ENCODE peak calls at places on chromosome 4, in eight cellular contexts. Y is BJ; X is right lobe of liver; I is neural progenitor cell; P is ovary; U is AG09309; L is K562; M is activated CD8-positive, alpha-beta T cell treated with anti-CD3 and anti-CD28 coated beads for 36 hours. E is an unnamed sample.

GRCh38 chr4:76990288-76991080 is 40.9 kb downstream of the SEPTIN11 start:
- DNase-seq in Y (peak), X (no peak), I (no peak), P (no peak), U (peak), L (no peak), M (no peak), E (no peak)

GRCh38 chr4:70637239-70637920 is 8.8 kb downstream of the ENAM start:
- DNase-seq in Y (no peak), X (no peak), I (no peak), P (no peak), U (peak), L (no peak), M (no peak), E (no peak)

GRCh38 chr4:87034527-87034926 is 99.7 kb downstream of the AFF1 start:
- DNase-seq in Y (no peak), X (no peak), I (no peak), P (no peak), U (no peak), L (no peak), M (no peak), E (no peak)

GRCh38 chr4:173560896-173561295 is 30.9 kb upstream of the HAND2 start:
- DNase-seq in Y (no peak), X (no peak), I (no peak), P (no peak), U (no peak), L (no peak), M (no peak), E (no peak)

GRCh38 chr4:147704846-147705245 is 20.9 kb upstream of the PRMT9 start:
- DNase-seq in Y (no peak), X (no peak), I (no peak), P (no peak), U (no peak), L (no peak), M (no peak), E (no peak)

GRCh38 chr4:110224142-110224541 is 25.7 kb upstream of the ELOVL6 start:
- DNase-seq in Y (no peak), X (no peak), I (no peak), P (no peak), U (no peak), L (no peak), M (no peak), E (no peak)

GRCh38 chr4:174080361-174080760 is 203.1 kb downstream of the FBXO8 start:
- DNase-seq in Y (no peak), X (no peak), I (no peak), P (no peak), U (no peak), L (no peak), M (no peak), E (no peak)

GRCh38 chr4:4327652-4328121 is 37.6 kb downstream of the ZBTB49 start:
- DNase-seq in Y (no peak), X (peak), I (peak), P (no peak), U (no peak), L (peak), M (no peak), E (peak)

GRCh38 chr4:154593868-154594267 is 3.3 kb upstream of the FGA start:
- DNase-seq in Y (no peak), X (no peak), I (no peak), P (no peak), U (no peak), L (no peak), M (no peak), E (no peak)

GRCh38 chr4:138218976-138219375 is 23.2 kb downstream of the SLC7A11 start:
- DNase-seq in Y (no peak), X (no peak), I (no peak), P (no peak), U (no peak), L (no peak), M (no peak), E (no peak)

GRCh38 chr4:72468904-72469502 is 100.0 kb downstream of the ADAMTS3 start:
- DNase-seq in Y (no peak), X (no peak), I (peak), P (no peak), U (no peak), L (peak), M (no peak), E (no peak)

GRCh38 chr4:84279678-84280077 is 219.4 kb downstream of the NKX6-1 start:
- DNase-seq in Y (peak), X (no peak), I (no peak), P (no peak), U (no peak), L (no peak), M (no peak), E (no peak)

GRCh38 chr4:37793562-37793961 is 32.9 kb upstream of the PGM2 start:
- DNase-seq in Y (no peak), X (no peak), I (peak), P (no peak), U (no peak), L (no peak), M (peak), E (no peak)

GRCh38 chr4:168480991-168481588 is 798 bp upstream of the DDX60L start:
- DNase-seq in Y (peak), X (no peak), I (no peak), P (no peak), U (peak), L (peak), M (peak), E (peak)

GRCh38 chr4:137956256-137956655 is 285.9 kb downstream of the SLC7A11 start:
- DNase-seq in Y (no peak), X (no peak), I (no peak), P (no peak), U (no peak), L (no peak), M (no peak), E (no peak)

GRCh38 chr4:3708103-3708510 is 58.1 kb upstream of the ADRA2C start:
- DNase-seq in Y (no peak), X (peak), I (peak), P (peak), U (peak), L (no peak), M (no peak), E (peak)

GRCh38 chr4:170805352-170805751 is 715.6 kb upstream of the AADAT start:
- DNase-seq in Y (no peak), X (peak), I (peak), P (no peak), U (no peak), L (no peak), M (no peak), E (no peak)

GRCh38 chr4:99062120-99062519 is 26.5 kb downstream of the ADH5 start:
- DNase-seq in Y (no peak), X (no peak), I (no peak), P (no peak), U (no peak), L (no peak), M (no peak), E (no peak)

GRCh38 chr4:5365071-5366008 is 314.1 kb downstream of the STK32B start:
- DNase-seq in Y (peak), X (no peak), I (no peak), P (no peak), U (peak), L (no peak), M (no peak), E (no peak)

GRCh38 chr4:144575181-144575580 is 70.8 kb upstream of the HHIP start:
- DNase-seq in Y (no peak), X (no peak), I (no peak), P (no peak), U (no peak), L (no peak), M (no peak), E (no peak)

GRCh38 chr4:101294591-101294990 is 52.7 kb downstream of the PPP3CA start:
- DNase-seq in Y (no peak), X (no peak), I (no peak), P (no peak), U (no peak), L (no peak), M (no peak), E (no peak)

GRCh38 chr4:124206779-124207605 is 505.5 kb downstream of the ANKRD50 start:
- DNase-seq in Y (no peak), X (no peak), I (no peak), P (no peak), U (peak), L (no peak), M (no peak), E (no peak)

GRCh38 chr4:39961311-39961877 is 16.3 kb downstream of the PDS5A start:
- DNase-seq in Y (no peak), X (no peak), I (no peak), P (no peak), U (no peak), L (no peak), M (no peak), E (no peak)

GRCh38 chr4:84401669-84402068 is 97.4 kb downstream of the NKX6-1 start:
- DNase-seq in Y (no peak), X (no peak), I (no peak), P (no peak), U (no peak), L (no peak), M (no peak), E (no peak)

GRCh38 chr4:152571296-152571695 is 35.4 kb upstream of the FBXW7 start:
- DNase-seq in Y (no peak), X (no peak), I (no peak), P (no peak), U (no peak), L (no peak), M (no peak), E (no peak)

GRCh38 chr4:123096038-123096437 is 173.6 kb upstream of the NUDT6 start:
- DNase-seq in Y (no peak), X (no peak), I (peak), P (no peak), U (no peak), L (peak), M (no peak), E (no peak)

GRCh38 chr4:151184523-151185458 is 85.4 kb downstream of the RPS3A start:
- DNase-seq in Y (no peak), X (no peak), I (no peak), P (no peak), U (peak), L (no peak), M (no peak), E (no peak)

GRCh38 chr4:3219761-3220481 is 29.0 kb upstream of the MSANTD1 start:
- DNase-seq in Y (no peak), X (no peak), I (no peak), P (peak), U (no peak), L (no peak), M (no peak), E (no peak)

GRCh38 chr4:26931451-26931850 is 70.8 kb downstream of the STIM2 start:
- DNase-seq in Y (no peak), X (no peak), I (no peak), P (no peak), U (no peak), L (no peak), M (no peak), E (no peak)

GRCh38 chr4:94827481-94828110 is 69.8 kb downstream of the BMPR1B start:
- DNase-seq in Y (peak), X (no peak), I (no peak), P (no peak), U (peak), L (peak), M (no peak), E (no peak)

GRCh38 chr4:179114615-179115014 is 1672.4 kb upstream of the AGA start:
- DNase-seq in Y (no peak), X (no peak), I (no peak), P (no peak), U (no peak), L (no peak), M (no peak), E (no peak)

GRCh38 chr4:94540476-94540875 is 88.7 kb downstream of the PDLIM5 start:
- DNase-seq in Y (no peak), X (no peak), I (no peak), P (no peak), U (no peak), L (no peak), M (no peak), E (no peak)

GRCh38 chr4:76341063-76341462 is 34.5 kb downstream of the STBD1 start:
- DNase-seq in Y (peak), X (no peak), I (no peak), P (no peak), U (peak), L (peak), M (no peak), E (no peak)

DNA sequence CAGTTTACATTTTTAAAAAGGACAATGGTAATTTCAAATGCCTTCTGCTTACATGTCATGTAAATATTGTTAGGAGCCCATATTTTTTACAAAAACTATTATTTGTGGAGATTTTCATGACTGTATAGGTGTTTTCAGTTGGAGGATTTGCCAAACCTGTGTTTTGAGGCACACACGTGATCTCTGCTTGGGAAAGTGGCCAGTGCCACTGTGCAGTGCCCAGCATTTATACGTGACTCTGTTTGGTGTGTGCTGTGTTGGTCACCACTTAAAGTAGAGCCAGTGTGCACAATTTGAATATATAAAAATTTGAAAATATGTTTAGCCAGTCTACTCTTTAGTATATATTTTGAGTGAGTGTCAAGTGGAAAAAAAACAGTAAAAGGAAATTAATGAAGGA is 26.8 kb upstream of the NAP1L5 start:
- DNase-seq in Y (no peak), X (no peak), I (no peak), P (no peak), U (no peak), L (no peak), M (no peak), E (no peak)
- TF ChIP-seq CTCF in Y (no peak), X (no peak), I (no peak), P (no peak), U (no peak), L (no peak), M (no peak), E (no peak)

DNA sequence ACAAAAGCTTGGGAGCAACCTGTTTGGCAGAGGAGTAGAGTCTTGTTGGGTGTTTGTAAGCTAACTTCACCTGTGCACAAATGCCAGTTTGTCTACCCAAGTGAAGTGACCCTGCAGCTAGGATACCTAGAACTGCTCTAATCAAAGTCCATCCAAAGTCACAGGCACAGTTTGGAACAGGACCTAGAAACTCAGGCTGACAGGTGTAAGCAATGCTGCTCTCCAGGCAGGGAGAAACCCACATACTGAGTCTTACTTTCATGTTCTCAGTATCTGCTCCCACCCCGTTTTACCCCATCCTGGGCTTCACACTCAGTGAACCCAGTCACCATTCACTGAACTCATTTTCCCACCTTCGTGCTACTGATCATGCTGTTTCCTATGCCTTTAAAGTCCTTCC is 40.3 kb downstream of the MAML3 start:
- DNase-seq in Y (no peak), X (no peak), I (no peak), P (no peak), U (no peak), L (no peak), M (no peak), E (no peak)
- TF ChIP-seq CTCF in Y (no peak), X (no peak), I (no peak), P (no peak), U (no peak), L (no peak), M (no peak), E (no peak)

DNA sequence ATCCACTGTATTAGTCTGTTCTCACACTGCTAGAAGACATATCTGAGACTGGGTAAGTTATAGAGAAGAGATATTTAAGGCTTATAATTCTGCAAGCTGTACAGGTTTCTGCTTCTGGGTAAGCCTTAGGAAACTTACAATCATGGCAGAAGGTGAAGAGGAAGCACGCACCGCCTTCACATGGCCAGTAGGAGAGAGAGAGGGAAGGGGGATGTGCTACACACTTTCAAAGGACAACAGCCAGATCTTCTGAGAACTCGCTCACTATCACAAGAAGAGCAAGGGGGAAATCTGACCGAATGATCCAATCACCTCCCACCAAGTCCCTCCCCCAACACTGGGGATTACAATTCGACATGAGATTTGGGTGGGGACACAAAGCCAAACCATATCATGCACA is 13.0 kb downstream of the FRYL start:
- DNase-seq in Y (no peak), X (no peak), I (no peak), P (no peak), U (no peak), L (peak), M (peak), E (no peak)
- TF ChIP-seq CTCF in Y (no peak), X (no peak), I (peak), P (no peak), U (no peak), L (no peak), M (no peak), E (no peak)

GRCh38 chr4:82005153-82005552 is 368.6 kb downstream of the HNRNPD start:
- DNase-seq in Y (no peak), X (no peak), I (no peak), P (no peak), U (no peak), L (no peak), M (no peak), E (no peak)
- TF ChIP-seq CTCF in Y (no peak), X (no peak), I (no peak), P (no peak), U (no peak), L (no peak), M (no peak), E (no peak)

DNA sequence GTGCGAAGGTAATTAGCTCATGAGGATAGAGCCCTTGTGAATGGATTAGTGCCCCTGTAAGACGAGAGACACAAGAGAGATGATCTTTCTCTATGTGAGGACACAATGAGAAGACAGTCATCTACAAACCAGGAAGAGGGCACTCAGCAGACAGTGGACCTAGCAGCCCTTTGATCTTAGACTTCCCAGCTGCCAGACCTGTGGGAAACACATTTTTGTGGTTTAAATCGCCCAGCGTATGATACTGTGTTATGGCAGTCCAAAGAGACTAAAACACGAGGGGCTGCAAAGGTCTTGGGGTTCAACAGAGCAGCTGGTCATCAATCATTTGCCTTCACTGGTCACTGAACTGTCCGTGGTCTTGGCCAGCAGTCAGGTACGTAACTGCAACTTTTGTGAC is 9.2 kb upstream of the SYNPO2 start:
- DNase-seq in Y (no peak), X (no peak), I (no peak), P (no peak), U (no peak), L (no peak), M (no peak), E (no peak)
- TF ChIP-seq CTCF in Y (no peak), X (no peak), I (no peak), P (no peak), U (no peak), L (no peak), M (no peak), E (no peak)

DNA sequence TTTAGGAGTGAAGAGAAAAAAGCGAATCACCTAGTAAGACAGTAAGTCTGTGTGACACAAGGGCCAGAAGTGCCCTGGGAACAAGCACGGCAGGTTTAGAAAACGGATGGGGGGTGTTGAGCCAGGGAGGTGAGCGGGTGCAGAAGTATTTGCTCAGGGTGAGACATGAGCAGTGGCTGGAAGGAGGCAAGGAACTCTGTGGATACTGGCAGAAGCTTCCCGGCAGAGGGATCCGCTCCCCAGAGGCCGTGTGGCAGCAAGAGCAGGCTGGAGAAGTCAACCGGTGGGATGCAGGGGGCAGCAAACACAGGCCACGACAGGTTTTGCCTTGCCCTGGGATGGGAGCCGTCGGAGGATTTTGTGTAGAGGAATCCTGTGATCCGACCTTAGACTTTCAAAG is 2.3 kb upstream of the UVSSA start:
- DNase-seq in Y (no peak), X (no peak), I (no peak), P (no peak), U (no peak), L (no peak), M (no peak), E (no peak)
- TF ChIP-seq CTCF in Y (no peak), X (no peak), I (no peak), P (no peak), U (no peak), L (no peak), M (no peak), E (no peak)

GRCh38 chr4:16508968-16509367 is 282.7 kb upstream of the TAPT1 start:
- DNase-seq in Y (no peak), X (no peak), I (no peak), P (no peak), U (no peak), L (peak), M (no peak), E (no peak)
- TF ChIP-seq CTCF in Y (peak), X (no peak), I (peak), P (no peak), U (peak), L (peak), M (peak), E (no peak)

DNA sequence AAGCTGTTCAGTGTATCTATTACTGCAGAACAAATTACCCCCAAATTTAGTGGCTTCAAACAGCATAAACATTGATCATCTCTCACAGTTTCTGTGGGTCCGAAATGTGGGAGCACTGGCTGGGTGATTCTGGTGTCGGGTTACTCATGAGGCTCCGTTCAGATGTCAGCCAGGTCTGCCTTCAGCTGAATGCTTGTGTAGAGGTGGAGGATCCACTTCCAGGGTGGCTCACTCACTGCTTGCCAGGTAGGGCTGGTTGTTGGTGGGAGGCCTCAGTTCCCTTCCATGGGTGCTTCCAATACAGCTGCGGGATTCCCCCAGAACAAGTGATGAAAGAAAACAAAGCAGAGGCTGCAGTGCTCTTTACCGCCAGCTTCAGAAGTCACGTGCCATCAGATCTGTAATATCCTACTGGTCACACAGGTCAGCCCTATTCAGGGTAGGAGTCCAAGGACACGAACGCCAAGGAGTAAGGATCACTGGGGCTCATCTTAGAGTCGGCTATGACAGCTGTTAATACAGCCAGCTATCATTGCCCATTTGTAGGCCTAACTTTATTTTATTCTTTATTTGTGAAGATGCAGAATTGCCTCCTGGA is 1.1 kb upstream of the SMIM43 start:
- DNase-seq in Y (no peak), X (no peak), I (peak), P (no peak), U (no peak), L (no peak), M (no peak), E (no peak)
- TF ChIP-seq CTCF in Y (no peak), X (no peak), I (no peak), P (no peak), U (no peak), L (no peak), M (no peak), E (no peak)

DNA sequence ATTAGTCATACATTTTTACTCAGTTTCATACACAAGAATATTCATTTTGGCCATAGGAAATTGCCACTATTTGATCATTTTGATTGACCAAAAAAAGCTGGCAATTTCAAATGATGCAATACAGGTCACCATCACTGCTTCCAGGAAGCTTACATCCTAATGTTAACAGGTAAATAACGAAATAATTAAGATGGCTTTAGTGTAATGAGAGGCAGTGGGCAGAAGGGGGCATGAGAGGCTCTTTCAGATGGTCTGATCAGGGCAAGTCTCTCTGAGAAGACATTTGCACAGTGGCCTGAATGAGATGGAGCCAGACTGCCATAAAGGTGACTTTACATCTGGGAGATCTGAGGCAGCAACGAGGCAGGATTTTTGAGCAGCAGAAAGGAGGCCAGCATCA is 170.7 kb downstream of the SLIT2 start:
- DNase-seq in Y (no peak), X (peak), I (peak), P (no peak), U (no peak), L (peak), M (peak), E (no peak)
- TF ChIP-seq CTCF in Y (peak), X (peak), I (peak), P (no peak), U (peak), L (peak), M (peak), E (peak)